ENCODE peak calls at places on chromosomes 2 and 18, in nine cellular contexts. P is breast epithelium, V is upper lobe of left lung, G is spleen, T is endothelial cell of umbilical vein, J is sigmoid colon, W is stomach, E is Panc1, C is HL-60. N is an unnamed sample.

GRCh38 chr2:208129804-208130712 is at the start of gene CRYGC:
- DNase-seq in P (no peak), V (no peak), G (no peak), T (no peak), J (no peak), W (no peak), E (no peak), C (no peak), N (no peak)

GRCh38 chr18:10419420-10420103 is 34.9 kb upstream of the APCDD1 start:
- DNase-seq in P (no peak), V (no peak), G (no peak), T (no peak), J (no peak), W (no peak), E (no peak), C (no peak), N (no peak)

GRCh38 chr2:85862426-85862825 is 26.4 kb downstream of the ST3GAL5 start:
- DNase-seq in P (no peak), V (no peak), G (no peak), T (no peak), J (no peak), W (no peak), E (no peak), C (no peak), N (no peak)

GRCh38 chr2:122300758-122301157 is 545.3 kb downstream of the TSN start:
- DNase-seq in P (no peak), V (no peak), G (no peak), T (no peak), J (no peak), W (no peak), E (no peak), C (peak; percentile 20), N (no peak)

GRCh38 chr2:158184556-158185343 is 83.1 kb downstream of the UPP2 start:
- DNase-seq in P (no peak), V (no peak), G (no peak), T (no peak), J (no peak), W (no peak), E (no peak), C (no peak), N (no peak)

GRCh38 chr18:9233771-9234440 is 97.3 kb downstream of the ANKRD12 start:
- DNase-seq in P (no peak), V (no peak), G (no peak), T (no peak), J (no peak), W (no peak), E (no peak), C (no peak), N (no peak)

GRCh38 chr2:6186332-6187100 is 494.3 kb downstream of the SOX11 start:
- DNase-seq in P (no peak), V (peak; percentile 74), G (no peak), T (no peak), J (no peak), W (peak; percentile 38), E (peak; percentile 73), C (no peak), N (no peak)

GRCh38 chr2:176269319-176270099 is at the start of gene MTX2:
- DNase-seq in P (peak; percentile 22), V (peak; percentile 65), G (peak; percentile 95), T (peak; percentile 78), J (peak; percentile 80), W (peak; percentile 78), E (no peak), C (peak; percentile 77), N (peak; percentile 51)

GRCh38 chr2:162480067-162480466 is 136.1 kb downstream of the GCA start:
- DNase-seq in P (no peak), V (no peak), G (no peak), T (no peak), J (no peak), W (no peak), E (no peak), C (no peak), N (no peak)

GRCh38 chr2:27296466-27296865 is 11.8 kb downstream of the UCN start:
- DNase-seq in P (no peak), V (no peak), G (peak; percentile 16), T (no peak), J (no peak), W (no peak), E (no peak), C (peak; percentile 53), N (no peak)

GRCh38 chr18:63970803-63971191 is 916 bp downstream of the SERPINB8 start:
- DNase-seq in P (peak; percentile 30), V (peak; percentile 65), G (peak; percentile 84), T (no peak), J (peak; percentile 69), W (no peak), E (no peak), C (no peak), N (peak; percentile 35)

GRCh38 chr2:235230809-235231601 is 262.8 kb upstream of the AGAP1 start:
- DNase-seq in P (no peak), V (peak; percentile 49), G (no peak), T (peak; percentile 33), J (no peak), W (no peak), E (no peak), C (no peak), N (no peak)

GRCh38 chr2:9473308-9473984 is 905 bp upstream of the IAH1 start:
- DNase-seq in P (no peak), V (peak; percentile 57), G (peak; percentile 77), T (no peak), J (no peak), W (peak; percentile 52), E (no peak), C (no peak), N (no peak)

GRCh38 chr18:69044215-69044614 is 246.3 kb downstream of the CCDC102B start:
- DNase-seq in P (no peak), V (no peak), G (no peak), T (no peak), J (no peak), W (no peak), E (no peak), C (no peak), N (no peak)
- TF ChIP-seq POLR2AphosphoS5 in P (no peak), V (no peak), G (no peak), T (no peak), J (no peak), W (no peak), E (no peak), C (no peak), N (no peak)

GRCh38 chr18:66603941-66604627 is at the start of gene CDH19:
- DNase-seq in P (no peak), V (no peak), G (no peak), T (no peak), J (no peak), W (no peak), E (no peak), C (no peak), N (no peak)
- H3K27ac ChIP-seq in P (no peak within 1 kb of the TSS), V (no peak within 1 kb of the TSS), G (no peak within 1 kb of the TSS), T (no peak within 1 kb of the TSS), J (peak within 1 kb of the TSS; percentile 2), W (no peak within 1 kb of the TSS), E (no peak within 1 kb of the TSS), C (no peak within 1 kb of the TSS), N (no peak within 1 kb of the TSS)

GRCh38 chr2:69594341-69594740 is 49.2 kb downstream of the AAK1 start:
- DNase-seq in P (no peak), V (no peak), G (no peak), T (no peak), J (no peak), W (no peak), E (no peak), C (no peak), N (no peak)
- TF ChIP-seq POLR2AphosphoS5 in P (no peak), V (no peak), G (no peak), T (no peak), J (no peak), W (no peak), E (no peak), C (no peak), N (no peak)

DNA sequence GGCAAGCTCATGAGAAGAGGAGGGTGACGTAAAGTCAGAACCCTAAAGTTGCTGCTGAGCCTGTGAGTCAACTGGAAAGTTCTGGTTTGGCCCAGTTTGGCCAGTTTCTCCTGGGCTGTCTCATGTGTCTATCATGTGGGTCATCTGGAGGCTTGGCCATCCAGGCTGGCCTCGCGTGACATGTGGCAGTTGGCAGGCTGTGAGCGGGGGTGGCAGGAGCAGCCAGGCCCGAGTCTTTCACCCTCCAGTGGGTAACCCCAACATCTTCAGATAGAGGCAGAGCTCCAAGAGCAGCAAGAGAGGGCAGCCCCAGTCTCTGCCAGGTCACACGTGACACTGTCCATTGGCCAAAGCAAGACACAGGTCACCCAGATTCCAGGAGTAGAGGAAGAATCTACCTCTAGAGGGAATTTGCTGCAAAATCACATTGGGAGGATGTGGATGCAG is 51.5 kb downstream of the FHOD3 start:
- DNase-seq in P (no peak), V (no peak), G (no peak), T (no peak), J (no peak), W (no peak), E (no peak), C (no peak), N (no peak)
- H3K27ac ChIP-seq in P (no peak overlapping the region), V (no peak overlapping the region), G (no peak overlapping the region), T (no peak overlapping the region), J (no peak overlapping the region), W (no peak overlapping the region), E (no peak overlapping the region), C (no peak overlapping the region), N (no peak overlapping the region)